ENCODE peak calls at places on chromosomes 4 and X, in six cellular contexts. T is GM20000; W is GM23248; D is stimulated activated CD4-positive, alpha-beta T cell treated with anti-CD3 and anti-CD28 coated beads, Interleukin-15, amount 100 ng/mL, for 24 hours; V is activated T-cell treated with anti-CD3 and anti-CD28 coated beads for 1 hour; F is T-cell. Q is an unnamed sample.

GRCh38 chr4:164894725-164895124 is 17.7 kb downstream of the APELA start:
- DNase-seq in D (no peak), W (no peak), T (peak; percentile 12), F (no peak), V (no peak), Q (no peak)

GRCh38 chr4:76762136-76763130 is 135.5 kb downstream of the SOWAHB start:
- DNase-seq in F (no peak), W (no peak), D (no peak), V (no peak), T (no peak), Q (no peak)

GRCh38 chrX:41553688-41554087 is 106.5 kb downstream of the NYX start:
- DNase-seq in T (no peak), F (no peak), W (peak; percentile 31), D (no peak), V (no peak), Q (no peak)

GRCh38 chrX:109889289-109890006 is 113.5 kb upstream of the TMEM164 start:
- DNase-seq in W (peak; percentile 52), V (no peak), D (no peak), F (no peak), T (no peak), Q (no peak)

GRCh38 chrX:123267220-123267619 is 83.1 kb downstream of the GRIA3 start:
- DNase-seq in V (no peak), W (peak; percentile 68), T (no peak), D (no peak), F (no peak), Q (no peak)

GRCh38 chrX:8971116-8971515 is 62.8 kb downstream of the FAM9B start:
- DNase-seq in T (no peak), V (no peak), D (no peak), W (peak; percentile 55), F (no peak), Q (no peak)

GRCh38 chr4:144591401-144591800 is 54.6 kb upstream of the HHIP start:
- DNase-seq in F (no peak), W (peak; percentile 83), V (no peak), T (no peak), D (no peak), Q (no peak)

GRCh38 chr4:92237559-92237958 is 66.2 kb upstream of the GRID2 start:
- DNase-seq in W (no peak), F (no peak), V (no peak), D (no peak), T (no peak), Q (no peak)

GRCh38 chr4:42119916-42120315 is 32.5 kb downstream of the BEND4 start:
- DNase-seq in D (no peak), V (no peak), W (no peak), T (no peak), F (no peak), Q (no peak)

GRCh38 chr4:168932138-168932537 is 77.9 kb downstream of the CBR4 start:
- DNase-seq in F (no peak), V (no peak), D (no peak), T (no peak), W (no peak), Q (no peak)

GRCh38 chr4:187613089-187613839 is 382.3 kb upstream of the ZFP42 start:
- DNase-seq in V (no peak), D (no peak), F (no peak), T (no peak), W (no peak), Q (no peak)

GRCh38 chr4:37628977-37629609 is 57.1 kb downstream of the RELL1 start:
- DNase-seq in T (no peak), V (no peak), F (no peak), W (peak; percentile 90), D (no peak), Q (no peak)

GRCh38 chr4:13705521-13706035 is 78.1 kb upstream of the BOD1L1 start:
- DNase-seq in T (no peak), D (no peak), F (no peak), V (no peak), W (peak; percentile 26), Q (no peak)

GRCh38 chr4:168993724-168994510 is 16.1 kb downstream of the CBR4 start:
- DNase-seq in D (no peak), W (peak; percentile 14), V (no peak), F (no peak), T (no peak), Q (no peak)

GRCh38 chr4:159764343-159764952 is 661.6 kb downstream of the RAPGEF2 start:
- DNase-seq in T (peak; percentile 26), W (peak; percentile 40), D (no peak), V (no peak), F (no peak), Q (no peak)

Q was measured in posterior cingulate gyrus.